ENCODE peak calls at places on chromosomes 5 and 9, in six cellular contexts. H, Y, X, F, I and N are unnamed samples.

GRCh38 chr9:134965421-134965820 is 47.7 kb upstream of the FCN1 start:
- DNase-seq in H (no peak), Y (no peak), X (peak), F (no peak), I (no peak), N (no peak)

GRCh38 chr5:100560860-100561259 is 25.7 kb downstream of the FAM174A start:
- DNase-seq in H (no peak), Y (peak), X (no peak), F (no peak), I (no peak), N (no peak)

GRCh38 chr9:120474579-120475243 is 105.3 kb downstream of the CDK5RAP2 start:
- DNase-seq in H (no peak), Y (no peak), X (no peak), F (peak), I (no peak), N (no peak)

GRCh38 chr5:123916331-123917121 is 404.5 kb downstream of the CSNK1G3 start:
- DNase-seq in H (no peak), Y (peak), X (no peak), F (peak), I (peak), N (no peak)

GRCh38 chr9:95791695-95792094 is 83.8 kb upstream of the ERCC6L2 start:
- DNase-seq in H (no peak), Y (no peak), X (no peak), F (no peak), I (no peak), N (no peak)

GRCh38 chr9:135505406-135506187 is 5.1 kb downstream of the MRPS2 start:
- DNase-seq in H (no peak), Y (no peak), X (no peak), F (no peak), I (no peak), N (no peak)

GRCh38 chr9:135547756-135548736 is 2.1 kb downstream of the OBP2A start:
- DNase-seq in H (no peak), Y (no peak), X (no peak), F (no peak), I (no peak), N (no peak)

GRCh38 chr9:37243588-37244345 is 123.4 kb downstream of the ZCCHC7 start:
- DNase-seq in H (no peak), Y (no peak), X (no peak), F (no peak), I (no peak), N (no peak)

GRCh38 chr5:42951169-42951846 is 88.8 kb downstream of the ANXA2R start:
- DNase-seq in H (peak), Y (peak), X (peak), F (peak), I (no peak), N (no peak)

GRCh38 chr5:35202319-35203111 is 27.8 kb downstream of the PRLR start:
- DNase-seq in H (no peak), Y (peak), X (no peak), F (peak), I (peak), N (peak)

GRCh38 chr9:69175488-69175872 is 1.4 kb downstream of the TJP2 start:
- DNase-seq in H (no peak), Y (no peak), X (no peak), F (no peak), I (no peak), N (no peak)

GRCh38 chr5:31701642-31702041 is 62.7 kb downstream of the PDZD2 start:
- DNase-seq in H (no peak), Y (no peak), X (no peak), F (no peak), I (no peak), N (no peak)

GRCh38 chr5:151770383-151771258 is 1.1 kb upstream of the G3BP1 start:
- DNase-seq in H (no peak), Y (peak), X (peak), F (peak), I (no peak), N (no peak)

GRCh38 chr9:128554155-128554862 is 1.9 kb downstream of the SPTAN1 start:
- DNase-seq in H (no peak), Y (peak), X (no peak), F (peak), I (peak), N (peak)

GRCh38 chr5:156819967-156820581 is 30.0 kb upstream of the PPP1R2B start:
- DNase-seq in H (no peak), Y (no peak), X (no peak), F (no peak), I (no peak), N (no peak)

GRCh38 chr5:76204713-76205112 is 121.5 kb downstream of the SV2C start:
- DNase-seq in H (no peak), Y (no peak), X (no peak), F (no peak), I (no peak), N (no peak)

GRCh38 chr5:33212900-33213299 is 227.9 kb upstream of the TARS1 start:
- DNase-seq in H (no peak), Y (no peak), X (no peak), F (no peak), I (no peak), N (no peak)

GRCh38 chr9:91746904-91747303 is 203.1 kb downstream of the ROR2 start:
- DNase-seq in H (no peak), Y (no peak), X (no peak), F (peak), I (peak), N (no peak)

GRCh38 chr9:3514786-3515185 is 11.0 kb downstream of the RFX3 start:
- DNase-seq in H (no peak), Y (no peak), X (no peak), F (no peak), I (no peak), N (no peak)

GRCh38 chr5:50667653-50668403 is 1.4 kb downstream of the PARP8 start:
- DNase-seq in H (peak), Y (peak), X (peak), F (peak), I (peak), N (no peak)

GRCh38 chr5:177412603-177413233 is 3.4 kb upstream of the F12 start:
- DNase-seq in H (peak), Y (no peak), X (no peak), F (no peak), I (no peak), N (no peak)

GRCh38 chr5:68898961-68899471 is 194.8 kb upstream of the SLC30A5 start:
- DNase-seq in H (no peak), Y (peak), X (no peak), F (peak), I (peak), N (no peak)

GRCh38 chr5:157860898-157861894 is 2.3 kb upstream of the CLINT1 start:
- DNase-seq in H (no peak), Y (no peak), X (no peak), F (no peak), I (no peak), N (no peak)

GRCh38 chr5:180820788-180821321 is 18.2 kb upstream of the MGAT1 start:
- DNase-seq in H (no peak), Y (no peak), X (no peak), F (no peak), I (no peak), N (no peak)

GRCh38 chr5:100706796-100707195 is 171.6 kb downstream of the FAM174A start:
- DNase-seq in H (no peak), Y (peak), X (no peak), F (peak), I (no peak), N (peak)

GRCh38 chr5:142871880-142872200 is 101.7 kb downstream of the ARHGAP26 start:
- DNase-seq in H (no peak), Y (no peak), X (no peak), F (peak), I (no peak), N (no peak)

GRCh38 chr5:96324708-96325107 is 108.3 kb downstream of the PCSK1 start:
- DNase-seq in H (no peak), Y (peak), X (no peak), F (peak), I (no peak), N (no peak)

GRCh38 chr5:167658890-167659289 is 632.6 kb upstream of the WWC1 start:
- DNase-seq in H (no peak), Y (no peak), X (no peak), F (no peak), I (no peak), N (no peak)

GRCh38 chr5:36073595-36074216 is 7.0 kb upstream of the UGT3A2 start:
- DNase-seq in H (no peak), Y (no peak), X (no peak), F (peak), I (no peak), N (no peak)

GRCh38 chr5:128896675-128897074 is 68.6 kb upstream of the SLC27A6 start:
- DNase-seq in H (no peak), Y (no peak), X (no peak), F (no peak), I (no peak), N (no peak)

GRCh38 chr5:54120473-54120872 is 189.9 kb downstream of the ARL15 start:
- DNase-seq in H (no peak), Y (no peak), X (no peak), F (no peak), I (no peak), N (no peak)

GRCh38 chr9:124947727-124948391 is 7.0 kb upstream of the GOLGA1 start:
- DNase-seq in H (no peak), Y (no peak), X (no peak), F (no peak), I (no peak), N (no peak)

GRCh38 chr5:176892663-176893062 is 6.5 kb downstream of the HK3 start:
- DNase-seq in H (no peak), Y (no peak), X (no peak), F (no peak), I (no peak), N (no peak)

GRCh38 chr5:170278611-170279500 is 18.7 kb downstream of the LCP2 start:
- DNase-seq in H (peak), Y (no peak), X (peak), F (no peak), I (no peak), N (no peak)

GRCh38 chr5:100872409-100873190 is 30.5 kb downstream of the ST8SIA4 start:
- DNase-seq in H (no peak), Y (no peak), X (no peak), F (no peak), I (no peak), N (no peak)

GRCh38 chr5:69504036-69504435 is 11.4 kb downstream of the OCLN start:
- DNase-seq in H (no peak), Y (no peak), X (no peak), F (no peak), I (no peak), N (no peak)

GRCh38 chr5:173557123-173557903 is 59.1 kb downstream of the BOD1 start:
- DNase-seq in H (no peak), Y (no peak), X (no peak), F (no peak), I (no peak), N (no peak)